ENCODE peak calls at places on chromosome 1, in ten cellular contexts. One of them, this sample, is unnamed.

GRCh38 chr1:13951793-13952751 is 252.1 kb downstream of the PRDM2 start:
- DNase-seq in SK-N-SH: no peak
- DNase-seq in right lobe of liver: no peak
- DNase-seq in endodermal cell: no peak
- DNase-seq in ovary: no peak
- DNase-seq in tibial artery: no peak
- DNase-seq in H1: no peak
- DNase-seq in A549: no peak
- DNase-seq in GM23248: peak; percentile 43
- DNase-seq in mucosa of descending colon: no peak
- DNase-seq in this sample: no peak

GRCh38 chr1:45522324-45523104 is 830 bp upstream of the PRDX1 start:
- DNase-seq in SK-N-SH: no peak
- DNase-seq in right lobe of liver: peak; percentile 73
- DNase-seq in endodermal cell: peak; percentile 69
- DNase-seq in ovary: peak; percentile 23
- DNase-seq in tibial artery: no peak
- DNase-seq in H1: no peak
- DNase-seq in A549: peak; percentile 85
- DNase-seq in GM23248: peak; percentile 79
- DNase-seq in mucosa of descending colon: no peak
- DNase-seq in this sample: peak; percentile 23

GRCh38 chr1:245129811-245130210 is 25.0 kb upstream of the KIF26B start:
- DNase-seq in SK-N-SH: no peak
- DNase-seq in right lobe of liver: no peak
- DNase-seq in endodermal cell: no peak
- DNase-seq in ovary: no peak
- DNase-seq in tibial artery: peak; percentile 29
- DNase-seq in H1: no peak
- DNase-seq in A549: no peak
- DNase-seq in GM23248: peak; percentile 24
- DNase-seq in mucosa of descending colon: no peak
- DNase-seq in this sample: no peak

GRCh38 chr1:61157420-61157987 is 75.1 kb downstream of the NFIA start:
- DNase-seq in SK-N-SH: peak; percentile 49
- DNase-seq in right lobe of liver: no peak
- DNase-seq in endodermal cell: no peak
- DNase-seq in ovary: no peak
- DNase-seq in tibial artery: no peak
- DNase-seq in H1: no peak
- DNase-seq in A549: no peak
- DNase-seq in GM23248: peak; percentile 90
- DNase-seq in mucosa of descending colon: no peak
- DNase-seq in this sample: no peak

GRCh38 chr1:208036177-208036808 is 125.4 kb upstream of the CD34 start:
- DNase-seq in SK-N-SH: peak; percentile 58
- DNase-seq in right lobe of liver: no peak
- DNase-seq in endodermal cell: peak; percentile 75
- DNase-seq in ovary: no peak
- DNase-seq in tibial artery: peak; percentile 27
- DNase-seq in H1: no peak
- DNase-seq in A549: peak; percentile 42
- DNase-seq in GM23248: no peak
- DNase-seq in mucosa of descending colon: no peak
- DNase-seq in this sample: no peak

GRCh38 chr1:38482080-38482826 is 377.3 kb downstream of the RRAGC start:
- DNase-seq in SK-N-SH: no peak
- DNase-seq in right lobe of liver: no peak
- DNase-seq in endodermal cell: peak; percentile 28
- DNase-seq in ovary: no peak
- DNase-seq in tibial artery: no peak
- DNase-seq in H1: no peak
- DNase-seq in A549: no peak
- DNase-seq in GM23248: no peak
- DNase-seq in mucosa of descending colon: no peak
- DNase-seq in this sample: no peak

GRCh38 chr1:116538527-116538926 is 32.3 kb downstream of the CD58 start:
- DNase-seq in SK-N-SH: no peak
- DNase-seq in right lobe of liver: no peak
- DNase-seq in endodermal cell: no peak
- DNase-seq in ovary: no peak
- DNase-seq in tibial artery: no peak
- DNase-seq in H1: no peak
- DNase-seq in A549: peak; percentile 10
- DNase-seq in GM23248: peak; percentile 73
- DNase-seq in mucosa of descending colon: no peak
- DNase-seq in this sample: no peak

GRCh38 chr1:192104852-192105251 is 53.4 kb upstream of the RGS18 start:
- DNase-seq in SK-N-SH: no peak
- DNase-seq in right lobe of liver: no peak
- DNase-seq in endodermal cell: no peak
- DNase-seq in ovary: no peak
- DNase-seq in tibial artery: no peak
- DNase-seq in H1: no peak
- DNase-seq in A549: no peak
- DNase-seq in GM23248: peak; percentile 13
- DNase-seq in mucosa of descending colon: no peak
- DNase-seq in this sample: no peak

GRCh38 chr1:229370601-229371021 is 27.8 kb upstream of the CCSAP start:
- DNase-seq in SK-N-SH: peak; percentile 55
- DNase-seq in right lobe of liver: no peak
- DNase-seq in endodermal cell: no peak
- DNase-seq in ovary: no peak
- DNase-seq in tibial artery: peak; percentile 40
- DNase-seq in H1: no peak
- DNase-seq in A549: no peak
- DNase-seq in GM23248: no peak
- DNase-seq in mucosa of descending colon: no peak
- DNase-seq in this sample: no peak

GRCh38 chr1:245008761-245009160 is 144.4 kb upstream of the HNRNPU start:
- DNase-seq in SK-N-SH: no peak
- DNase-seq in right lobe of liver: no peak
- DNase-seq in endodermal cell: no peak
- DNase-seq in ovary: no peak
- DNase-seq in tibial artery: no peak
- DNase-seq in H1: no peak
- DNase-seq in A549: no peak
- DNase-seq in GM23248: no peak
- DNase-seq in mucosa of descending colon: no peak
- DNase-seq in this sample: no peak

GRCh38 chr1:228014235-228014930 is 7.6 kb downstream of the WNT3A start:
- DNase-seq in SK-N-SH: peak; percentile 75
- DNase-seq in right lobe of liver: no peak
- DNase-seq in endodermal cell: no peak
- DNase-seq in ovary: peak; percentile 23
- DNase-seq in tibial artery: peak; percentile 24
- DNase-seq in H1: no peak
- DNase-seq in A549: no peak
- DNase-seq in GM23248: no peak
- DNase-seq in mucosa of descending colon: no peak
- DNase-seq in this sample: peak; percentile 15

GRCh38 chr1:164660415-164661174 is 101.6 kb downstream of the PBX1 start:
- DNase-seq in SK-N-SH: no peak
- DNase-seq in right lobe of liver: no peak
- DNase-seq in endodermal cell: no peak
- DNase-seq in ovary: no peak
- DNase-seq in tibial artery: no peak
- DNase-seq in H1: no peak
- DNase-seq in A549: no peak
- DNase-seq in GM23248: peak; percentile 17
- DNase-seq in mucosa of descending colon: peak; percentile 38
- DNase-seq in this sample: no peak

GRCh38 chr1:119865607-119866006 is 30.7 kb downstream of the ADAM30 start:
- DNase-seq in SK-N-SH: no peak
- DNase-seq in right lobe of liver: no peak
- DNase-seq in endodermal cell: no peak
- DNase-seq in ovary: no peak
- DNase-seq in tibial artery: no peak
- DNase-seq in H1: no peak
- DNase-seq in A549: no peak
- DNase-seq in GM23248: peak; percentile 21
- DNase-seq in mucosa of descending colon: no peak
- DNase-seq in this sample: no peak

GRCh38 chr1:32337855-32338636 is 2.0 kb upstream of the MARCKSL1 start:
- DNase-seq in SK-N-SH: no peak
- DNase-seq in right lobe of liver: no peak
- DNase-seq in endodermal cell: no peak
- DNase-seq in ovary: no peak
- DNase-seq in tibial artery: no peak
- DNase-seq in H1: no peak
- DNase-seq in A549: no peak
- DNase-seq in GM23248: no peak
- DNase-seq in mucosa of descending colon: peak; percentile 49
- DNase-seq in this sample: no peak

GRCh38 chr1:54324750-54325704 is 81.2 kb downstream of the SSBP3 start:
- DNase-seq in SK-N-SH: no peak
- DNase-seq in right lobe of liver: no peak
- DNase-seq in endodermal cell: no peak
- DNase-seq in ovary: peak; percentile 66
- DNase-seq in tibial artery: no peak
- DNase-seq in H1: no peak
- DNase-seq in A549: no peak
- DNase-seq in GM23248: no peak
- DNase-seq in mucosa of descending colon: no peak
- DNase-seq in this sample: peak; percentile 82

DNA sequence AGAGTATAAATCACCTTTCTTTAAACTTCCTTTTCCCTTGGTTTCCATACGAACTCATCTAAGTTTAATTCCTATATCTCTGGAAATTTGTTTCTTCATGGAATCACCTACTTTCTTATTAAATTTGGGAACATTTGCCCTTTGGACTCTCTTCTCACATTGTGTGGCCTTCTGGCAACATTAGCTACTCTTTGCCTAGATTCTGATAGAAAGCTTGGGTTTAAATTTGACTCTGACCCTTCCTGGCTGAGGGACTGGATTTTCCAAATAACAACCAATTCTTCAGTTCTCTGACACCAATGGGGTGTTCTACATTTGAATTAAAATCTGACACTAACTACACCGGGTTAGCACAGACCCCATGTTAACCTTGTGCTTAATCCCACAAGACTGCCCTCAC is 9.5 kb upstream of the THEM4 start:
- DNase-seq in SK-N-SH: no peak
- DNase-seq in right lobe of liver: no peak
- DNase-seq in endodermal cell: no peak
- DNase-seq in ovary: no peak
- DNase-seq in tibial artery: no peak
- DNase-seq in H1: no peak
- DNase-seq in A549: no peak
- DNase-seq in GM23248: no peak
- DNase-seq in mucosa of descending colon: no peak
- DNase-seq in this sample: no peak
- H3K4me1 ChIP-seq in SK-N-SH: no peaks in the 10 kb centered on the region
- H3K4me1 ChIP-seq in right lobe of liver: peaks cover 14% of the 10 kb centered on the region
- H3K4me1 ChIP-seq in endodermal cell: no peaks in the 10 kb centered on the region
- H3K4me1 ChIP-seq in ovary: no peaks in the 10 kb centered on the region
- H3K4me1 ChIP-seq in tibial artery: no peaks in the 10 kb centered on the region
- H3K4me1 ChIP-seq in H1: no peaks in the 10 kb centered on the region
- H3K4me1 ChIP-seq in A549: no peaks in the 10 kb centered on the region
- H3K4me1 ChIP-seq in GM23248: no peaks in the 10 kb centered on the region
- H3K4me1 ChIP-seq in mucosa of descending colon: no peaks in the 10 kb centered on the region
- H3K4me1 ChIP-seq in this sample: no peaks in the 10 kb centered on the region

DNA sequence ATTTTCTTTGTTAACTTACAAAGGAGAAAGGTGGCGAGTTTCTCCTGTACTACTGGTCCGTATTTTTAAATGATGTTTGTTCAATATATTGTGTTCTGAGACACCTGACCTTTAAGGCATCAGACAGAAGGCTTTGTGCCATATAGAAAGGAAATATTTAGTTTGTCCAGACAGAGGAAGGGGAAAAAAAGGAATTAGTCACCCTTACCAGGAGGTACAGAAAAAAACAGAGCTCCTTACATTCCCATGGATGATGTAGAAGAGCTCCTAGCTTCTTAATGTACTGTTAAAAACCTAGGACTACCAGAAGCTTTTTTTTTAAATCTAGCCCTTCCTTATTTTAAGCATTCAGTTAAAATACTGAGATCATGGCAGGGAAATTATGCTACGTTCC is 12.4 kb upstream of the PODN start:
- DNase-seq in SK-N-SH: no peak
- DNase-seq in right lobe of liver: no peak
- DNase-seq in endodermal cell: no peak
- DNase-seq in ovary: no peak
- DNase-seq in tibial artery: no peak
- DNase-seq in H1: no peak
- DNase-seq in A549: no peak
- DNase-seq in GM23248: no peak
- DNase-seq in mucosa of descending colon: no peak
- DNase-seq in this sample: no peak
- H3K4me1 ChIP-seq in SK-N-SH: peaks cover 43% of the 10 kb centered on the region
- H3K4me1 ChIP-seq in right lobe of liver: peaks cover 12% of the 10 kb centered on the region
- H3K4me1 ChIP-seq in endodermal cell: peaks cover 6% of the 10 kb centered on the region
- H3K4me1 ChIP-seq in ovary: peaks cover 6% of the 10 kb centered on the region
- H3K4me1 ChIP-seq in tibial artery: peaks cover 35% of the 10 kb centered on the region
- H3K4me1 ChIP-seq in H1: peaks cover 12% of the 10 kb centered on the region
- H3K4me1 ChIP-seq in A549: peaks cover 6% of the 10 kb centered on the region
- H3K4me1 ChIP-seq in GM23248: peaks cover 27% of the 10 kb centered on the region
- H3K4me1 ChIP-seq in mucosa of descending colon: no peaks in the 10 kb centered on the region
- H3K4me1 ChIP-seq in this sample: no peaks in the 10 kb centered on the region

GRCh38 chr1:167490765-167491164 is 27.6 kb downstream of the CD247 start:
- DNase-seq in SK-N-SH: no peak
- DNase-seq in right lobe of liver: no peak
- DNase-seq in endodermal cell: no peak
- DNase-seq in ovary: no peak
- DNase-seq in tibial artery: no peak
- DNase-seq in H1: no peak
- DNase-seq in A549: no peak
- DNase-seq in GM23248: no peak
- DNase-seq in mucosa of descending colon: no peak
- DNase-seq in this sample: no peak
- H3K4me1 ChIP-seq in SK-N-SH: no peaks in the 10 kb centered on the region
- H3K4me1 ChIP-seq in right lobe of liver: no peaks in the 10 kb centered on the region
- H3K4me1 ChIP-seq in endodermal cell: peaks cover 5% of the 10 kb centered on the region
- H3K4me1 ChIP-seq in ovary: no peaks in the 10 kb centered on the region
- H3K4me1 ChIP-seq in tibial artery: no peaks in the 10 kb centered on the region
- H3K4me1 ChIP-seq in H1: peaks cover 3% of the 10 kb centered on the region
- H3K4me1 ChIP-seq in A549: no peaks in the 10 kb centered on the region
- H3K4me1 ChIP-seq in GM23248: no peaks in the 10 kb centered on the region
- H3K4me1 ChIP-seq in mucosa of descending colon: no peaks in the 10 kb centered on the region
- H3K4me1 ChIP-seq in this sample: no peaks in the 10 kb centered on the region

DNA sequence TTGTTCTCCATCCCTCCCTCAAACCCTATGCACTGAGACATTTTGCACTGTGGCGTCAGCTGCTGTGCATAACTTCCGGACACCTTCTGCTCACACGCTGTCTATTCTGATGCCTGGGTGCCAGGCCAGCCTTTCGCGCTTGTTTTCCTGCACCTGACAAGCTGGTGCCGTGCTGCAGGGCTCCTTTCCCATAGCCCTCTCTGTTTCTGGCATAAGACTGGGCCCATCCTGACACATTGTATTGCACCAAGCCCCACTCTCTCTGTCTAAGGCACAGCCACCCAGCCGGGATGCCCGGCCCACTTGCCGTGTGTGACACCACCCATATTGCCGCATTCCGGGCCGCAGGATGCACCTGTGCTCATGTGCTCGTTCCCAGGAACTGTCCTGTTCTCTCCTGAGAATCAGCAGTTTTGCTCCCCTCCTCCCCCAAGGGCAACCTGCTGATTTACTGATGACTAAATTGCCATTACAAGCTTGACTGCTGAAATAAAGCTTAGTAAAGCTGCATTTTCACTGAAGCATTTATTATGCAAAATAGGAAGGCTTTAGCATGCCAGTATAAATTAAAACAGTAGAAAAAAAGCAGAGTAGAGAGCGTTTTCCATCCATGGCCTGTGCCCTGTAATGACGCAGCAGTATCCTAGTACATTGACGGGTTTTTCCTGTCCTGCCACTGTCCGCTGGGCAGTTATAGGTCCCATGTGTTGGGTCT is 88.0 kb downstream of the CD247 start:
- DNase-seq in SK-N-SH: no peak
- DNase-seq in right lobe of liver: no peak
- DNase-seq in endodermal cell: peak; percentile 77
- DNase-seq in ovary: no peak
- DNase-seq in tibial artery: no peak
- DNase-seq in H1: peak; percentile 61
- DNase-seq in A549: no peak
- DNase-seq in GM23248: no peak
- DNase-seq in mucosa of descending colon: no peak
- DNase-seq in this sample: no peak
- H3K4me1 ChIP-seq in SK-N-SH: no peaks in the 10 kb centered on the region
- H3K4me1 ChIP-seq in right lobe of liver: no peaks in the 10 kb centered on the region
- H3K4me1 ChIP-seq in endodermal cell: no peaks in the 10 kb centered on the region
- H3K4me1 ChIP-seq in ovary: no peaks in the 10 kb centered on the region
- H3K4me1 ChIP-seq in tibial artery: no peaks in the 10 kb centered on the region
- H3K4me1 ChIP-seq in H1: peaks cover 20% of the 10 kb centered on the region
- H3K4me1 ChIP-seq in A549: no peaks in the 10 kb centered on the region
- H3K4me1 ChIP-seq in GM23248: peaks cover 8% of the 10 kb centered on the region
- H3K4me1 ChIP-seq in mucosa of descending colon: no peaks in the 10 kb centered on the region
- H3K4me1 ChIP-seq in this sample: no peaks in the 10 kb centered on the region